ENCODE peak calls at places on chromosomes 11 and 22, in ten cellular contexts. B is amniotic stem cell; F is frontal cortex; Y is GM04503; C is body of pancreas; U is HFFc6; R is activated CD4-positive, alpha-beta T cell treated with anti-CD3 and anti-CD28 coated beads, Interleukin-2, amount 10 ng/mL, durations not matched to agents 7 days and 5 days; M is RWPE1; K is NCI-H1417; Z is Calu3. W is an unnamed sample.
A peak's percentile ranks its signal among the peaks of the same experiment; 100 is the strongest.

GRCh38 chr11:95415837-95416288 is 184.9 kb upstream of the SESN3 start:
- DNase-seq in B (no peak), F (no peak), Y (no peak), C (no peak), U (no peak), R (no peak), M (no peak), K (no peak), Z (no peak), W (no peak)

GRCh38 chr11:122363306-122363705 is 247.3 kb upstream of the BLID start:
- DNase-seq in B (no peak), F (no peak), Y (no peak), C (no peak), U (no peak), R (no peak), M (no peak), K (no peak), Z (no peak), W (no peak)

GRCh38 chr11:34179026-34179675 is 73.7 kb downstream of the NAT10 start:
- DNase-seq in B (no peak), F (no peak), Y (no peak), C (no peak), U (no peak), R (no peak), M (no peak), K (no peak), Z (no peak), W (no peak)

GRCh38 chr11:92880391-92880790 is 89.1 kb upstream of the MTNR1B start:
- DNase-seq in B (no peak), F (no peak), Y (peak; percentile 21), C (no peak), U (peak; percentile 47), R (no peak), M (no peak), K (no peak), Z (no peak), W (no peak)

GRCh38 chr11:129023968-129024676 is 81.5 kb upstream of the TP53AIP1 start:
- DNase-seq in B (no peak), F (no peak), Y (no peak), C (peak; percentile 85), U (no peak), R (peak; percentile 31), M (peak; percentile 82), K (peak; percentile 78), Z (peak; percentile 76), W (peak; percentile 41)

GRCh38 chr11:118610773-118611432 is 3.5 kb downstream of the PHLDB1 start:
- DNase-seq in B (peak; percentile 32), F (peak; percentile 56), Y (no peak), C (peak; percentile 87), U (peak; percentile 56), R (peak; percentile 78), M (no peak), K (no peak), Z (peak; percentile 83), W (no peak)

GRCh38 chr11:114128399-114128798 is 68.9 kb downstream of the ZBTB16 start:
- DNase-seq in B (no peak), F (no peak), Y (no peak), C (no peak), U (no peak), R (no peak), M (no peak), K (peak; percentile 57), Z (no peak), W (no peak)

GRCh38 chr11:111535281-111535680 is 5.2 kb upstream of the LAYN start:
- DNase-seq in B (no peak), F (no peak), Y (no peak), C (no peak), U (no peak), R (no peak), M (no peak), K (no peak), Z (no peak), W (no peak)

GRCh38 chr11:14118047-14118446 is 155.5 kb downstream of the SPON1 start:
- DNase-seq in B (no peak), F (no peak), Y (no peak), C (no peak), U (no peak), R (no peak), M (no peak), K (peak; percentile 82), Z (no peak), W (no peak)

GRCh38 chr11:44634401-44635281 is 69.2 kb downstream of the CD82 start:
- DNase-seq in B (no peak), F (peak; percentile 41), Y (no peak), C (peak; percentile 82), U (peak; percentile 16), R (no peak), M (peak; percentile 85), K (peak; percentile 47), Z (peak; percentile 74), W (no peak)

GRCh38 chr22:39133871-39134270 is 18.6 kb downstream of the CBX7 start:
- DNase-seq in B (no peak), F (no peak), Y (no peak), C (no peak), U (no peak), R (no peak), M (no peak), K (no peak), Z (no peak), W (no peak)

GRCh38 chr22:41780714-41781507 is 19.6 kb upstream of the CCDC134 start:
- DNase-seq in B (no peak), F (no peak), Y (no peak), C (peak; percentile 33), U (no peak), R (peak; percentile 97), M (no peak), K (no peak), Z (no peak), W (no peak)

GRCh38 chr11:20192641-20193040 is 32.4 kb upstream of the DBX1 start:
- DNase-seq in B (no peak), F (no peak), Y (no peak), C (no peak), U (no peak), R (no peak), M (no peak), K (no peak), Z (no peak), W (no peak)

GRCh38 chr11:65791719-65792213 is 4.9 kb downstream of the OVOL1 start:
- DNase-seq in B (no peak), F (no peak), Y (no peak), C (no peak), U (peak; percentile 45), R (no peak), M (no peak), K (peak; percentile 87), Z (peak; percentile 76), W (no peak)

GRCh38 chr11:47158242-47158641 is 18.4 kb downstream of the ARFGAP2 start:
- DNase-seq in B (no peak), F (no peak), Y (no peak), C (no peak), U (no peak), R (no peak), M (no peak), K (no peak), Z (no peak), W (no peak)

GRCh38 chr22:19886605-19887250 is 32.1 kb upstream of the GNB1L start:
- DNase-seq in B (no peak), F (no peak), Y (peak; percentile 82), C (peak; percentile 6), U (peak; percentile 63), R (peak; percentile 27), M (peak; percentile 4), K (no peak), Z (no peak), W (no peak)

GRCh38 chr11:5553347-5553746 is 5.0 kb upstream of the OR52H1 start:
- DNase-seq in B (no peak), F (no peak), Y (no peak), C (no peak), U (no peak), R (no peak), M (no peak), K (no peak), Z (no peak), W (no peak)

GRCh38 chr11:30749268-30749667 is 163.1 kb upstream of the MPPED2 start:
- DNase-seq in B (no peak), F (no peak), Y (no peak), C (no peak), U (no peak), R (no peak), M (no peak), K (no peak), Z (no peak), W (no peak)

GRCh38 chr11:47672283-47672730 is 29.9 kb upstream of the MTCH2 start:
- DNase-seq in B (no peak), F (no peak), Y (no peak), C (no peak), U (no peak), R (no peak), M (no peak), K (no peak), Z (no peak), W (no peak)

W was measured in smooth muscle cell of the brain vasculature.